ENCODE peak calls at places on chromosome 22, in ten cellular contexts. K is stimulated activated CD4-positive, alpha-beta T cell treated with anti-CD3 and anti-CD28 coated beads, Interleukin-4, amount 100 ng/mL, for 1 hour; C is cardiac muscle cell; J is head of caudate nucleus; X is EL; V is frontal cortex; T is T-cell; M is fibroblast of mammary gland; A is NCI-H1417; P is NCI-H748 treated with DMSO at 0.1 percent for 48 hours. B is an unnamed sample.

GRCh38 chr22:33996824-33997223 is 76.5 kb upstream of the LARGE1 start:
- DNase-seq in K (no peak), C (no peak), J (no peak), X (no peak), V (no peak), T (no peak), M (no peak), A (no peak), P (no peak), B (no peak)

GRCh38 chr22:42716649-42717127 is 4.0 kb downstream of the A4GALT start:
- DNase-seq in K (no peak), C (no peak), J (no peak), X (no peak), V (no peak), T (no peak), M (no peak), A (no peak), P (no peak), B (no peak)

GRCh38 chr22:30027791-30028190 is 52.5 kb upstream of the HORMAD2 start:
- DNase-seq in K (no peak), C (no peak), J (no peak), X (no peak), V (no peak), T (no peak), M (no peak), A (no peak), P (no peak), B (no peak)

GRCh38 chr22:16957781-16958180 is 50.2 kb downstream of the GAB4 start:
- DNase-seq in K (no peak), C (no peak), J (no peak), X (no peak), V (no peak), T (no peak), M (no peak), A (no peak), P (no peak), B (no peak)

GRCh38 chr22:36244522-36245391 is 5.4 kb upstream of the APOL2 start:
- DNase-seq in K (no peak), C (peak; percentile 91), J (no peak), X (peak; percentile 61), V (no peak), T (no peak), M (peak; percentile 65), A (no peak), P (no peak), B (peak; percentile 59)

GRCh38 chr22:37824674-37825641 is 1.8 kb downstream of the GALR3 start:
- DNase-seq in K (peak; percentile 13), C (peak; percentile 40), J (no peak), X (no peak), V (no peak), T (no peak), M (no peak), A (no peak), P (no peak), B (no peak)

GRCh38 chr22:40951795-40952602 is 821 bp downstream of the RBX1 start:
- DNase-seq in K (no peak), C (no peak), J (no peak), X (peak; percentile 46), V (no peak), T (no peak), M (no peak), A (no peak), P (peak; percentile 20), B (no peak)

GRCh38 chr22:41642711-41643110 is 21.6 kb downstream of the XRCC6 start:
- DNase-seq in K (no peak), C (no peak), J (no peak), X (no peak), V (no peak), T (no peak), M (peak; percentile 31), A (no peak), P (no peak), B (no peak)

GRCh38 chr22:40498454-40499186 is 128.2 kb downstream of the SGSM3 start:
- DNase-seq in K (no peak), C (peak; percentile 62), J (no peak), X (peak; percentile 97), V (no peak), T (no peak), M (peak; percentile 95), A (peak; percentile 0), P (no peak), B (peak; percentile 30)

GRCh38 chr22:49036513-49036912 is 791.2 kb downstream of the BRD1 start:
- DNase-seq in K (no peak), C (no peak), J (no peak), X (no peak), V (no peak), T (no peak), M (no peak), A (no peak), P (peak; percentile 94), B (no peak)

GRCh38 chr22:48804811-48805301 is 1022.8 kb downstream of the BRD1 start:
- DNase-seq in K (no peak), C (no peak), J (no peak), X (no peak), V (no peak), T (no peak), M (no peak), A (no peak), P (no peak), B (no peak)

GRCh38 chr22:41237707-41238569 is 2.8 kb downstream of the CHADL start:
- DNase-seq in K (peak; percentile 80), C (peak; percentile 50), J (peak; percentile 57), X (peak; percentile 57), V (peak; percentile 74), T (peak; percentile 90), M (peak; percentile 26), A (peak; percentile 78), P (no peak), B (no peak)

GRCh38 chr22:38347944-38348750 is 30.9 kb upstream of the CSNK1E start:
- DNase-seq in K (no peak), C (no peak), J (no peak), X (peak; percentile 54), V (no peak), T (no peak), M (peak; percentile 42), A (no peak), P (no peak), B (no peak)

GRCh38 chr22:28112548-28113043 is 193.5 kb upstream of the PITPNB start:
- DNase-seq in K (no peak), C (peak; percentile 72), J (no peak), X (peak; percentile 38), V (no peak), T (no peak), M (peak; percentile 60), A (no peak), P (no peak), B (peak; percentile 60)

GRCh38 chr22:29914165-29914564 is 31.2 kb downstream of the MTMR3 start:
- DNase-seq in K (no peak), C (peak; percentile 65), J (no peak), X (peak; percentile 87), V (no peak), T (no peak), M (peak; percentile 85), A (no peak), P (no peak), B (peak; percentile 77)

GRCh38 chr22:26656896-26657851 is at the start of gene MIAT:
- DNase-seq in K (peak; percentile 65), C (peak; percentile 10), J (peak; percentile 79), X (peak; percentile 24), V (peak; percentile 64), T (peak; percentile 71), M (no peak), A (peak; percentile 73), P (peak; percentile 29), B (no peak)

GRCh38 chr22:49195636-49196035 is 632.0 kb downstream of the BRD1 start:
- DNase-seq in K (no peak), C (no peak), J (no peak), X (no peak), V (no peak), T (no peak), M (no peak), A (no peak), P (no peak), B (no peak)

GRCh38 chr22:45308624-45309421 is 911 bp upstream of the FAM118A start:
- DNase-seq in K (no peak), C (no peak), J (no peak), X (no peak), V (no peak), T (no peak), M (no peak), A (no peak), P (no peak), B (no peak)

GRCh38 chr22:40036591-40037225 is 42.0 kb downstream of the FAM83F start:
- DNase-seq in K (peak; percentile 54), C (peak; percentile 85), J (peak; percentile 75), X (peak; percentile 70), V (peak; percentile 68), T (peak; percentile 40), M (peak; percentile 77), A (peak; percentile 19), P (peak; percentile 19), B (peak; percentile 68)

GRCh38 chr22:36954251-36955014 is 41.0 kb downstream of the CSF2RB start:
- DNase-seq in K (no peak), C (peak; percentile 14), J (no peak), X (no peak), V (no peak), T (no peak), M (no peak), A (no peak), P (no peak), B (no peak)

GRCh38 chr22:42343551-42344081 is 73.2 kb upstream of the TCF20 start:
- DNase-seq in K (peak; percentile 16), C (no peak), J (no peak), X (peak; percentile 40), V (peak; percentile 81), T (peak; percentile 21), M (no peak), A (peak; percentile 65), P (no peak), B (no peak)

GRCh38 chr22:28829358-28830181 is 29.2 kb upstream of the XBP1 start:
- DNase-seq in K (peak; percentile 71), C (peak; percentile 79), J (peak; percentile 80), X (peak; percentile 69), V (peak; percentile 75), T (peak; percentile 77), M (peak; percentile 73), A (peak; percentile 33), P (peak; percentile 18), B (peak; percentile 68)

GRCh38 chr22:28980326-28980725 is 81.3 kb downstream of the C22orf31 start:
- DNase-seq in K (no peak), C (peak; percentile 36), J (no peak), X (no peak), V (no peak), T (no peak), M (peak; percentile 29), A (no peak), P (no peak), B (peak; percentile 42)

GRCh38 chr22:39253427-39254070 is 8.8 kb upstream of the PDGFB start:
- DNase-seq in K (no peak), C (peak; percentile 70), J (peak; percentile 60), X (peak; percentile 80), V (peak; percentile 78), T (peak; percentile 29), M (peak; percentile 84), A (peak; percentile 9), P (no peak), B (peak; percentile 10)

GRCh38 chr22:38230108-38230825 is 28.5 kb downstream of the MAFF start:
- DNase-seq in K (no peak), C (peak; percentile 70), J (peak; percentile 64), X (no peak), V (peak; percentile 63), T (peak; percentile 39), M (peak; percentile 47), A (no peak), P (no peak), B (peak; percentile 72)

GRCh38 chr22:50544746-50545253 is 899 bp upstream of the KLHDC7B start:
- DNase-seq in K (no peak), C (no peak), J (no peak), X (no peak), V (peak; percentile 20), T (no peak), M (no peak), A (no peak), P (no peak), B (no peak)